ENCODE peak calls at places on chromosomes 13 and 19, in seven cellular contexts. Y is fibroblast of lung, E is colonic mucosa, Z is tibial nerve, D is pancreas, G is cardiac muscle cell, W is heart right ventricle. H is an unnamed sample.
A peak's percentile ranks its signal among the peaks of the same experiment; 100 is the strongest.

GRCh38 chr13:27379126-27379525 is 45.3 kb upstream of the GTF3A start:
- DNase-seq in Y (no peak), E (no peak), D (no peak), W (no peak), Z (no peak), G (no peak), H (no peak)

GRCh38 chr13:31023126-31023525 is 90.7 kb downstream of the TEX26 start:
- DNase-seq in W (no peak), Y (no peak), E (no peak), D (no peak), Z (no peak), G (no peak), H (no peak)

GRCh38 chr13:27619711-27620376 is 485 bp downstream of the LNX2 start:
- DNase-seq in Z (peak; percentile 15), E (peak; percentile 43), W (peak; percentile 54), D (peak; percentile 79), Y (peak; percentile 29), G (peak; percentile 43), H (no peak)

GRCh38 chr13:50370303-50370950 is 355.2 kb downstream of the KCNRG start:
- DNase-seq in E (no peak), G (no peak), W (no peak), Y (no peak), D (no peak), Z (no peak), H (no peak)

GRCh38 chr13:21033866-21034601 is 27.4 kb downstream of the LATS2 start:
- DNase-seq in W (no peak), Z (no peak), D (no peak), E (no peak), Y (no peak), G (peak; percentile 21), H (peak; percentile 11)

GRCh38 chr13:106121173-106121754 is 414.2 kb downstream of the EFNB2 start:
- DNase-seq in E (no peak), Y (no peak), D (no peak), G (no peak), W (no peak), Z (no peak), H (no peak)

GRCh38 chr19:58001895-58002369 is 688 bp downstream of the ZNF606 start:
- DNase-seq in D (no peak), Z (no peak), E (peak; percentile 34), G (no peak), W (no peak), Y (peak; percentile 30), H (no peak)

GRCh38 chr19:33868821-33869412 is 72.2 kb downstream of the KCTD15 start:
- DNase-seq in E (no peak), W (peak; percentile 50), G (peak; percentile 51), D (no peak), Y (peak; percentile 28), Z (no peak), H (peak; percentile 18)

GRCh38 chr19:7063764-7064418 is 5.4 kb upstream of the MBD3L3 start:
- DNase-seq in G (no peak), E (no peak), Y (no peak), W (no peak), D (no peak), Z (no peak), H (no peak)

GRCh38 chr13:57846600-57847173 is 215.1 kb downstream of the PCDH17 start:
- DNase-seq in W (no peak), E (no peak), D (no peak), Z (no peak), Y (no peak), G (no peak), H (no peak)

GRCh38 chr19:14370169-14370998 is 10.9 kb upstream of the ADGRE5 start:
- DNase-seq in G (no peak), Y (no peak), W (no peak), Z (no peak), E (no peak), D (no peak), H (no peak)
- H3K4me1 ChIP-seq in G (peaks cover 13% of the 10 kb centered on the region), Y (peaks cover 4% of the 10 kb centered on the region), W (peaks cover 37% of the 10 kb centered on the region), Z (peaks cover 28% of the 10 kb centered on the region), E (peaks cover 11% of the 10 kb centered on the region), D (no peaks in the 10 kb centered on the region), H (peaks cover 9% of the 10 kb centered on the region)

DNA sequence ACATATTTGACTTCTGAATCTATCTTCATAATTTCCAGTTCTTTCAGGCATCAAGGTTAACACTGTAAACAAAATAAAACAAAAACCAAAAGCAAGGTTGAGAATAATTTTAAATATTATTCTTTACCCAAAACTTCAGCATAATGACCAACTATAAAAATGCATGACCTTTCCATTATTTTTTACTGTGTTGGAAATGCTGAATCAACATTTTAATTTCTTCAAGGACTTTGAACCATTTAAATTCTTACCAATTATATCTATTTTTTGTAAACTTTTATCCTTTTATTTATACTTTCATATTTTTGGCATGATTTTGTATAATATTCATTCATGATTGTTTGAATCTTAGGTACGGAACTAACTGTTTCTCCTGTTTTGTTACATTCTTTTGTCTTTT is 6.9 kb downstream of the ZNF585A start:
- DNase-seq in E (no peak), G (no peak), W (no peak), Y (no peak), D (no peak), Z (no peak), H (no peak)
- H3K9me3 ChIP-seq in E (no peaks in the 10 kb centered on the region), G (no peaks in the 10 kb centered on the region), W (peaks cover 12% of the 10 kb centered on the region), Y (no peaks in the 10 kb centered on the region), D (no peaks in the 10 kb centered on the region), Z (peaks cover 53% of the 10 kb centered on the region), H (no peaks in the 10 kb centered on the region)

GRCh38 chr13:94327318-94327717 is 152.2 kb downstream of the DCT start:
- DNase-seq in Y (no peak), E (no peak), W (no peak), G (no peak), Z (no peak), D (no peak), H (no peak)

GRCh38 chr13:94323746-94324408 is 155.6 kb downstream of the DCT start:
- DNase-seq in E (no peak), G (no peak), Z (no peak), W (no peak), Y (no peak), D (no peak), H (no peak)

GRCh38 chr13:94325660-94326059 is 153.8 kb downstream of the DCT start:
- DNase-seq in Z (no peak), E (no peak), W (no peak), Y (no peak), G (peak; percentile 60), D (no peak), H (no peak)

GRCh38 chr13:94324409-94325147 is 154.9 kb downstream of the DCT start:
- DNase-seq in D (no peak), Z (no peak), Y (no peak), E (no peak), G (no peak), W (no peak), H (no peak)

DNA sequence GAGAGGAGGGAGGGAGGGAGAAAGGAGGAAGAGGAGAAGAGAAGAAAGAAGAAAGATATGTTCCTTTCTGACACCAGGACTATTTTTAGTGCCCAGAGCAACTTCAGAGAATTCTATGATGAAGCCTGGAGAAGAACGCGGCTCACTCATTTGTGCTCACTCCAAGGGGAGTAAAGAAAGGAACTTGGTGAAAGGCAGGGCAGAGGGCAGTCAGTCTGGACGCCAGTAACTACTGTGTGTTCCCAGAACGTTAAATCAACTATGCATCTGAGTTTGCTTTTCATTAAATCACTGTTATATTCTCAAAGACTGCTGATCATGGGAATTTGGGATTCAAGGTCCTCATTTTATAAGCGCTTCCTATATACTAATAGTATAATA is 154.3 kb downstream of the DCT start:
- DNase-seq in D (no peak), W (no peak), Y (no peak), E (no peak), Z (no peak), G (no peak), H (no peak)
- H3K36me3 ChIP-seq in D (no peaks in the 10 kb centered on the region), W (no peaks in the 10 kb centered on the region), Y (no peaks in the 10 kb centered on the region), E (no peaks in the 10 kb centered on the region), Z (no peaks in the 10 kb centered on the region), G (no peaks in the 10 kb centered on the region), H (no peaks in the 10 kb centered on the region)

GRCh38 chr19:18099623-18099995 is 2.0 kb downstream of the MAST3 start:
- DNase-seq in W (no peak), Z (no peak), E (no peak), Y (no peak), D (no peak), G (no peak), H (no peak)
- H3K4me1 ChIP-seq in W (peaks cover 18% of the 10 kb centered on the region), Z (peaks cover 19% of the 10 kb centered on the region), E (peaks cover 5% of the 10 kb centered on the region), Y (peaks cover 7% of the 10 kb centered on the region), D (no peaks in the 10 kb centered on the region), G (no peaks in the 10 kb centered on the region), H (peaks cover 2% of the 10 kb centered on the region)

DNA sequence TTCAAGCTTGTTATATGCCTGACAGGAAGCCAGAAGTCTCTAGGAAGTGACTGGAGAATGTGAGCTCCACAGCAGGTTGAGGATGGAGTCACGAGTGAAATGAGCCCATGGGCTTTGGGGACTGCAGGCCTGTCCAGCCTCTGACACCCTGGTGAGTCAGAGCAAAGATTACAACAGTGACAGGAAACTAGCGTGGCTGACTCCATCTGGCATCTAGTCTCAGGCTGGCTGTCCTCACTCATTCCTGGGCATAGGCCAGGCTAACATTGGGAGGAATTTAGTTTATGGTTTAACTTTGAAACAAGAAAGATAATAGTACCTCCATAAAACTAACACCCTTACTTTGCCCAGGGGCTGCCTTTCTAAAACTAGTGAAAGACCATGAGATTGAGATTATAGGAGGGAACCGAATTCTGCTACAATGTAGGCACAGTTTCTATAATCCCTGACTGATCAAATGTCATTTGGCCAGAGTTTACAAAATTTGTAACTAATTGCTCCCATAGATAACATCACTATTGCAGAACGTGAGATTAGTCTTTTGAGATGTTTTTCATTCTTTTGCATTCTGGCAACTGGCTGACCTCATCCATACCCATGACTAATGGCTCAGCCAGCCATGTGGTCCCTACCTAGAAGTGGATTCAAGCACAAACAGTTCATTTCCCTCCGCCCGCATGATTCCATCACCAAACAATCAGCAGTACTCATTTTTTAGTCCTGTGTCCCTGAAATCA is 28.4 kb downstream of the PSG1 start:
- DNase-seq in E (no peak), W (peak; percentile 12), Z (peak; percentile 28), Y (peak; percentile 62), G (peak; percentile 73), D (no peak), H (no peak)
- H3K9me3 ChIP-seq in E (no peaks in the 10 kb centered on the region), W (no peaks in the 10 kb centered on the region), Z (no peaks in the 10 kb centered on the region), Y (no peaks in the 10 kb centered on the region), G (no peaks in the 10 kb centered on the region), D (no peaks in the 10 kb centered on the region), H (no peaks in the 10 kb centered on the region)

GRCh38 chr13:111288276-111288675 is 32.2 kb upstream of the TEX29 start:
- DNase-seq in Z (no peak), W (no peak), G (no peak), Y (no peak), D (no peak), E (no peak), H (no peak)

GRCh38 chr13:111291908-111292307 is 28.5 kb upstream of the TEX29 start:
- DNase-seq in W (no peak), D (no peak), G (no peak), Z (no peak), Y (no peak), E (no peak), H (no peak)

GRCh38 chr13:111287201-111287600 is 33.2 kb upstream of the TEX29 start:
- DNase-seq in Y (no peak), E (no peak), G (no peak), D (no peak), W (no peak), Z (no peak), H (no peak)

GRCh38 chr13:111286162-111286561 is 34.3 kb upstream of the TEX29 start:
- DNase-seq in G (no peak), Y (no peak), Z (no peak), W (no peak), E (no peak), D (no peak), H (no peak)

DNA sequence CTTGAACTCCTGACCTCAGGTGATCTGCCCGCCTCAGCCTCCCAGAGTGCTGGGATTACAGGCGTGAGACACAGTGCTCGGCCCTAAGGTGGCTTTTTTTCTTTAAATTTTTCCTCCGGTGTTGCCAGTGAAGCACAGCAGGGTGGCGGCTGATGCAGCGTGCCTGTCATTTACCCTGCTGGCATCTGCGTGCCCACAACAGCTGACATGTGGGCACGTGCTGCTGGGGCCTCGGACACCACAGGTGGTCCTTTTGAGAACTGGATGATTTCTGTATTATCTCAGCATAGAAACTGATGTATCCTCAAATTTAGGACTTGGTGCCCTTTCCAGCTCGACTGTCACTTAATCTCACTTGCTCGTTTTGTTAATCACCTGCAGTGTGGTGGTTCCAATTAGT is 31.2 kb upstream of the TEX29 start:
- DNase-seq in Z (no peak), W (no peak), Y (no peak), G (no peak), E (no peak), D (no peak), H (no peak)
- H3K36me3 ChIP-seq in Z (peaks cover 97% of the 10 kb centered on the region), W (peaks cover 84% of the 10 kb centered on the region), Y (peaks cover 19% of the 10 kb centered on the region), G (peaks cover 31% of the 10 kb centered on the region), E (peaks cover 14% of the 10 kb centered on the region), D (no peaks in the 10 kb centered on the region), H (no peaks in the 10 kb centered on the region)

H was measured in uterus.